ENCODE peak calls at places on chromosomes 5 and 9, in five cellular contexts. K, J, M, T and V are unnamed samples.

GRCh38 chr5:147902606-147903115 is 3.7 kb downstream of the C5orf46 start:
- DNase-seq in K (no peak), J (no peak), M (no peak), T (no peak), V (no peak)

GRCh38 chr9:126981218-126981617 is 66.6 kb downstream of the RALGPS1 start:
- DNase-seq in K (no peak), J (no peak), M (no peak), T (no peak), V (no peak)

GRCh38 chr5:52771343-52772039 is 16.2 kb upstream of the ITGA1 start:
- DNase-seq in K (no peak), J (no peak), M (no peak), T (no peak), V (no peak)

GRCh38 chr5:125059255-125060050 is 313.0 kb upstream of the ZNF608 start:
- DNase-seq in K (no peak), J (no peak), M (no peak), T (no peak), V (no peak)

GRCh38 chr5:150585781-150586461 is 54.5 kb upstream of the SYNPO start:
- DNase-seq in K (no peak), J (no peak), M (peak), T (peak), V (peak)

GRCh38 chr5:160382361-160382760 is 11.9 kb upstream of the C1QTNF2 start:
- DNase-seq in K (no peak), J (no peak), M (no peak), T (no peak), V (no peak)

GRCh38 chr5:36655171-36655570 is 48.8 kb downstream of the SLC1A3 start:
- DNase-seq in K (peak), J (no peak), M (no peak), T (no peak), V (peak)

GRCh38 chr5:144547098-144547499 is 376.4 kb downstream of the KCTD16 start:
- DNase-seq in K (no peak), J (no peak), M (no peak), T (no peak), V (no peak)

GRCh38 chr9:127131871-127132270 is 9.4 kb upstream of the ANGPTL2 start:
- DNase-seq in K (no peak), J (no peak), M (no peak), T (no peak), V (no peak)

GRCh38 chr5:172600571-172600970 is 40.5 kb upstream of the NEURL1B start:
- DNase-seq in K (no peak), J (no peak), M (no peak), T (no peak), V (peak)

GRCh38 chr5:173472784-173473278 is 143.6 kb downstream of the BOD1 start:
- DNase-seq in K (no peak), J (no peak), M (no peak), T (no peak), V (no peak)

GRCh38 chr5:143142596-143143435 is 260.7 kb downstream of the NR3C1 start:
- DNase-seq in K (no peak), J (no peak), M (no peak), T (no peak), V (peak)

GRCh38 chr5:35622974-35623373 is 5.3 kb downstream of the SPEF2 start:
- DNase-seq in K (no peak), J (no peak), M (no peak), T (no peak), V (no peak)

GRCh38 chr5:35618297-35618636 is 604 bp downstream of the SPEF2 start:
- DNase-seq in K (no peak), J (no peak), M (no peak), T (no peak), V (no peak)

GRCh38 chr5:35617060-35617434 is 616 bp upstream of the SPEF2 start:
- DNase-seq in K (no peak), J (no peak), M (no peak), T (no peak), V (no peak)

GRCh38 chr5:35618791-35619190 is 1.1 kb downstream of the SPEF2 start:
- DNase-seq in K (no peak), J (no peak), M (no peak), T (no peak), V (no peak)

DNA sequence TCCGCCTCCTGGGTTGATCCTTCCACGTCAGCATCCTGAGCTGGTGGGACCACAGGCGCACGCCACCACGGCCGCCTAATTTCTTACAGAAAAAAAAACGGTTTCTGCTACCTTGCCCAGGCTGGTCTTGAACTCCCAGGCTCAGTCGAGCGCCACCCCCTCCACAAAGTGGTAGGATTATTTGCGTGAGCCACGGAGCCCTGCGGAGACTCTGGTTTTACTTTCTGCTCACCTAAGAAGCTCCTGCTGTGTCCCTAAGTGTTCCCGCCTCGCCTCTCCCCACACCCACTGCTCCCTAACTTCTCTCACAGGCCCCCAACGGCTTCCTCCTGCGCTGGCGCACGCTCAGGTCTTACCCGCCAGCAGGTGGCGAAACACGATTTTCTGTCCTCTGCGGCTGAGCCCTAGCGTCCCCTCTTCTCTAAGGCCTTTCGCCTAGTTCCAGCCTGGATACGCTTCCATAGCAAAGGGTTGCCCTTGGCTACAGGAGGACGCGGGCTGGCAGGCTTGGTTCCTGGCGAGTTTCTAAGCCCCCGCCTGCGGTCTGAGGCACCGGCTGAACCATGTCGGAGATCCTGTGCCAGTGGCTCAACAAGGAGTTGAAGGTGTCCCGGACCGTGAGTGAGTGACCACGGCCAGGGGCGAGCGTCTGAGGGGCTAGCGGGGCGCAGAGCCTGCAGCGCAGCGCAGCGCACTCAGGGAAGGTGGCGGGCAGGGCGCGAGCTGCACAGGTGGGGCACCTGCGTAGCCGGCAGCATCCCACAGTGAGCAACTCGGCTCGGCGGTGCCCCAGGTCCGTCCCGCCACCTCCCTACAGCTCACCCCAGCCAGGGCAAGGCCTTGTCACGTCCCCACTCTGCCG is at the start of gene SPEF2:
- DNase-seq in K (peak), J (no peak), M (peak), T (peak), V (peak)
- H3K27ac ChIP-seq in K (no peak), J (no peak), M (no peak), T (peak), V (peak)

GRCh38 chr5:64165500-64166200 is at the start of gene RNF180:
- DNase-seq in K (peak), J (no peak), M (peak), T (peak), V (peak)
- TF ChIP-seq POLR2A in K (peak), J (no peak), M (no peak), T (no peak), V (no peak)

GRCh38 chr9:75998107-75998780 is 107.8 kb downstream of the PCSK5 start:
- DNase-seq in K (no peak), J (no peak), M (no peak), T (no peak), V (no peak)
- H3K4me3 ChIP-seq in K (no peak), J (no peak), M (no peak), T (no peak), V (no peak)

GRCh38 chr9:70563437-70564204 is 149.2 kb upstream of the KLF9 start:
- DNase-seq in K (no peak), J (peak), M (peak), T (no peak), V (no peak)

GRCh38 chr9:70567511-70567910 is 153.1 kb upstream of the KLF9 start:
- DNase-seq in K (no peak), J (no peak), M (no peak), T (no peak), V (no peak)

GRCh38 chr9:70566743-70567142 is 152.3 kb upstream of the KLF9 start:
- DNase-seq in K (no peak), J (no peak), M (no peak), T (no peak), V (no peak)

GRCh38 chr9:70564464-70565190 is 150.2 kb upstream of the KLF9 start:
- DNase-seq in K (no peak), J (no peak), M (no peak), T (no peak), V (no peak)

DNA sequence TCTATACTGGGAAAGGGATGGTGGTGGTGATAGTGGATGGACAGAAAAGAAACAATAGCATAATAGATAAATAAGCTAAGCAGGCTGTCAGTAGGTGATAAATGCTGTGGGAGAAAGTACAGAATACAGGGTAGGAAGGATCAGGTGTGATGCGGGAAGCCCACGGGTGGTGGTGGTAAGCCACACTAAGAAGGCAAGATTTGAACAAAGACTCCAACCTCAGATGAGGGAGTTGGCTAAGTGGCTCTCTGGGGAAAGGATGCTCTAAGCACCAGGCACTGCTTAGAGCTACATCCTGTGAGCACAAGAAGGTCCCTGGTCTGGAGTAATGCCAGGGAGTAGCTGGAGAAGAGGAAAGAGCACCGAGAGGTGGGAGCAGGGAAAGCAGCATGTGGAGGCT is 151.6 kb upstream of the KLF9 start:
- DNase-seq in K (no peak), J (no peak), M (no peak), T (no peak), V (no peak)
- H3K27ac ChIP-seq in K (no peak), J (no peak), M (no peak), T (no peak), V (no peak)

GRCh38 chr5:177495243-177496060 is 2.0 kb downstream of the PDLIM7 start:
- DNase-seq in K (no peak), J (no peak), M (peak), T (peak), V (peak)
- TF ChIP-seq POLR2A in K (no peak), J (peak), M (peak), T (no peak), V (peak)

GRCh38 chr5:56588636-56589485 is 226.5 kb upstream of the MAP3K1 start:
- DNase-seq in K (no peak), J (peak), M (peak), T (peak), V (peak)
- H3K4me3 ChIP-seq in K (no peak), J (peak), M (no peak), T (no peak), V (no peak)